ENCODE peak calls at places on chromosomes 6 and 20, in six cellular contexts. M, P, W, T, H and V are unnamed samples. For H3K4me1, the result is how much of the 10 kb centered on the place peaks cover.

GRCh38 chr20:40056186-40056585 is 632.9 kb downstream of the MAFB start:
- DNase-seq in H (no peak), P (no peak), W (no peak), T (no peak), M (no peak), V (no peak)

GRCh38 chr6:85561750-85562357 is 31.8 kb downstream of the SNX14 start:
- DNase-seq in H (no peak), M (no peak), P (no peak), W (no peak), T (no peak), V (no peak)

GRCh38 chr20:57594092-57594911 is 25.9 kb downstream of the ZBP1 start:
- DNase-seq in W (peak), P (no peak), H (peak), M (no peak), T (peak), V (peak)

GRCh38 chr20:56440346-56441007 is 27.9 kb upstream of the RTF2 start:
- DNase-seq in T (no peak), M (no peak), P (peak), H (no peak), W (no peak), V (peak)

GRCh38 chr6:50824505-50824904 is 5.8 kb downstream of the TFAP2B start:
- DNase-seq in W (no peak), H (no peak), P (no peak), M (no peak), T (no peak), V (no peak)

GRCh38 chr6:24069546-24069945 is 56.5 kb upstream of the NRSN1 start:
- DNase-seq in W (no peak), T (no peak), M (no peak), P (no peak), H (no peak), V (no peak)

GRCh38 chr6:139373154-139373927 is 1.1 kb downstream of the CITED2 start:
- DNase-seq in H (peak), P (peak), M (peak), T (peak), W (peak), V (peak)

GRCh38 chr20:56187791-56188190 is 60.7 kb upstream of the MC3R start:
- DNase-seq in W (no peak), H (no peak), M (no peak), P (no peak), T (no peak), V (no peak)

GRCh38 chr6:25927177-25927576 is 3.3 kb downstream of the SLC17A2 start:
- DNase-seq in W (no peak), M (no peak), P (no peak), H (no peak), T (no peak), V (no peak)

DNA sequence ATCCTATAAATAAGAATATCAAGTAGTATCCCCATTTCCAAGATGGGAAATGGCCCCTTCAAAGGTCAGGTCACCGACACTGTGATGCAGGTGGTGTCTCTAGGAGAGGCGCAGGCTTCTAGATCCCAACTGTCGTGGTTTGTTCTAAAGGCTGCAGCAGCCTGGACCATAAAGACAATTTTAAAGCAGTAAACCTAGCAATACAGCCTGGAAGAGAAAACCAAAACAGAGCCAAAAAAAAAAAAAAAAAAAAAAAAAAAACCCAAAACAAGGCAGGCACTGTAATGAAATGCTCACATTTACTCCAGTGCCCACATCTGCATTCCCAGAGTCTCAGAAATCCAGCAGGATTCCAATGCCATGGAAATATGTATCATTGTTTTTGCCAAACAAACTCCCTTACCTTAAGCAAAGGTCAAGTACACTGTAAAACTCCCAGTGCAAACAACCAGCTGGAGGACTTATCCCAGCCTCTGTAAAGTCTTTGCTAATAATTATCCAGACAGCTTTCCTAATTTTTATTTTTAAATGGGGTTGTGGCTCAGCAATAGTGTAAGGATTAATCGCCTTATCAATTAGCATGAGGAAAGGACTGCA is 98.2 kb downstream of the PSMG4 start:
- DNase-seq in T (no peak), H (peak), P (no peak), W (no peak), M (no peak), V (no peak)
- H3K4me1 ChIP-seq in T (under half), H (half or more), P (under half), W (under half), M (under half), V (under half)

DNA sequence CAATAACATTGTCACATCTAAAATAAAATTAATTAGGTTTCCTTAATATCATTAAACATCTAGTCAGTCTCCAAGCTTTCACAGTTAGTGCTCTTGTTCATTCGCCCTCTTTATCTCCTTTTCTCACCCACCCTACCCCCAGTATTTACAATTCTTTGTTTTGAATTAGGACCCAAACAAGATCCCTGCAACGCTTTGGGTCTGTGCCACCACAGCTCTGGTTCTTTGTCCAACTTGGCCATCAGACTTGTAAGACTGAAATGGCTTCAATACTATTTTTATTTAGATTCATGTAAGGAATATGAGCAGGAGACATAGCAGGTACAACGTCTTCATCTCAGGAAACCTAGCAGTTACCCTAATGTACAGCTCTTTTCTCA is 276.5 kb downstream of the CDKAL1 start:
- DNase-seq in M (no peak), T (no peak), H (no peak), W (no peak), P (no peak), V (no peak)
- H3K27ac ChIP-seq in M (no peak), T (no peak), H (no peak), W (no peak), P (no peak), V (no peak)

GRCh38 chr6:13419826-13420225 is 67.6 kb downstream of the GFOD1 start:
- DNase-seq in P (no peak), T (no peak), H (no peak), M (no peak), W (no peak), V (no peak)

GRCh38 chr6:13423292-13423691 is 64.1 kb downstream of the GFOD1 start:
- DNase-seq in W (no peak), P (no peak), M (no peak), T (no peak), H (no peak), V (no peak)

GRCh38 chr6:13420269-13420668 is 67.1 kb downstream of the GFOD1 start:
- DNase-seq in M (no peak), T (no peak), W (no peak), P (no peak), H (no peak), V (no peak)

GRCh38 chr6:13422601-13423247 is 64.7 kb downstream of the GFOD1 start:
- DNase-seq in P (no peak), T (no peak), W (no peak), H (no peak), M (no peak), V (no peak)

DNA sequence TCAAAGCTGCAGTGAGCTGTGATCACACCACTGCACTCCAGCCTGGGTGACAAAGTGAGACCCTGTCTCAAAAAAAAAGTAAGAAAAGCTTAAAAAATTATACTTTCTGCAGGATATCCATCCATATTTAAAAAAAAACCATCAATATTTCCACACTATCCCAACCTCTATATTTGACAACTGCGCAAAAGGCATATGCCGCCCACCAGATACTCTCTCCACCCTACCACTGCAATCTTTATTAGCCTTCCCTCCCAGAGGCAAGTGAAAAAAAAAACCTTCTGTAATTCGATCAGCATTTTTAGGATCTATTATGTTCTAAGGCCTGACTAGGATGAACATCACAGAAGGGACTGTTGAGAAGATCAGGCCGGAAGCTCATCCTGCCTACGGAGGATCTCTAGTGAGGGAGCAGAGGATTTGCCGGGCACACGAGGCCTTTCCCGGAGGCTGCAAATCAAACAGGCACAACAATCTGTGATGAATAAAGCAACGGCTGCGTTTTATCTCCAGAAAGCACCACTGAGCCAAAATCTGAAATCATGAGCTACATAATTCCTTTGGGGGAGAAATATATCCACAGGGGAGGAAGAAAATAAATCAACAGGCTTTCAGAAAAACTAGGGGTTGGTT is 65.9 kb downstream of the GFOD1 start:
- DNase-seq in H (no peak), W (no peak), M (no peak), P (no peak), T (no peak), V (no peak)
- H3K4me3 ChIP-seq in H (no peak), W (no peak), M (no peak), P (no peak), T (no peak), V (no peak)

GRCh38 chr6:158737082-158737709 is 82.0 kb downstream of the EZR start:
- DNase-seq in M (no peak), H (no peak), P (no peak), W (no peak), T (no peak), V (no peak)
- H3K4me1 ChIP-seq in M (under half), H (under half), P (under half), W (under half), T (under half), V (under half)

GRCh38 chr20:25258828-25259227 is 10.9 kb downstream of the PYGB start:
- DNase-seq in T (no peak), H (no peak), M (no peak), W (no peak), P (no peak), V (no peak)

GRCh38 chr20:25256226-25256859 is 8.5 kb downstream of the PYGB start:
- DNase-seq in H (no peak), T (no peak), P (no peak), W (no peak), M (no peak), V (no peak)

GRCh38 chr20:25258463-25258805 is 10.5 kb downstream of the PYGB start:
- DNase-seq in H (no peak), T (peak), W (no peak), M (no peak), P (no peak), V (no peak)

GRCh38 chr20:25257756-25258462 is 10.0 kb downstream of the PYGB start:
- DNase-seq in P (no peak), M (no peak), H (no peak), T (no peak), W (no peak), V (no peak)

DNA sequence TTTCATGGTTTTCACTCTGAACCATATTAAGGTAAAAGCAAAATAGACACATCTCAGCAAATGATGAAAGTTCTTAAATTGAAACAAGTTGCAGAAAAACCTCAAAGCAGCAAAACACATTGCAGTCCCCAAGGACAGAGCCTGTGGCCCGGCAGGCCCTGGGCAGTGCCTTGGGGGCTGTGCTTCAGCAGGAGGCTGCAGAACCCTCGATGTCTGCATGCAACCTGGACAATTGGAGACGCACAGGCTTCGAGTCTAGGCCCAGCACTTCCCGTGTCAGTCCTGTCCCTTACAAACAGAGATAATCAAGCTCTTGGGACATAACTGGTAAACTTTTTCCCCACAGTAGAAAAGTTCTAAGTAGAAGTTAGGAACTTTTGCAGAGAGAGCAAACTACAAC is 9.2 kb downstream of the PYGB start:
- DNase-seq in H (no peak), T (no peak), P (no peak), M (no peak), W (no peak), V (no peak)
- H3K27ac ChIP-seq in H (no peak), T (no peak), P (no peak), M (no peak), W (no peak), V (peak)

GRCh38 chr6:112579601-112580000 is 232.5 kb downstream of the RFPL4B start:
- DNase-seq in W (no peak), P (no peak), M (no peak), T (no peak), H (no peak), V (no peak)

GRCh38 chr6:112571886-112572285 is 224.8 kb downstream of the RFPL4B start:
- DNase-seq in M (no peak), T (no peak), P (no peak), W (no peak), H (no peak), V (no peak)

GRCh38 chr6:112575309-112575834 is 228.2 kb downstream of the RFPL4B start:
- DNase-seq in M (no peak), P (no peak), W (no peak), T (no peak), H (no peak), V (no peak)

GRCh38 chr6:112574190-112574589 is 227.1 kb downstream of the RFPL4B start:
- DNase-seq in H (no peak), M (no peak), W (no peak), T (no peak), P (no peak), V (no peak)

DNA sequence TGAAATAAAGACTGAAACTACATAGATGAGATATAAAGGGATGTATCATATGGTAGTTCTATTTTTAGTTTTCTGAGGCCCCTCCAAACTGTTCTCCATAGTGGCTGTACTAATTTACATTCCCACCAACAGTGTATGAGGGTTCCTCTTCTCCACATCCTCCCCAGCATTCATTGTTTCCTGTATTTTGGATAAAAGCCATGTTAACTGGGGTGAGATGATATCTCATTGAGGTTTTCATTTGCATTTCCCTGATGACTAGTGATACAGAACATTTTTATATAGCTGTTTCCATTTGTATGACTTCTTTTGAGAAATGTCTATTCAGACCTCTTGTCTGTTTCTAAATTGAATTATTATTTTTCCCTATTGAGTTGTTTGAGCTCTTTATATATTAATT is 229.3 kb downstream of the RFPL4B start:
- DNase-seq in T (no peak), W (no peak), H (no peak), P (no peak), M (no peak), V (no peak)
- H3K4me3 ChIP-seq in T (no peak), W (no peak), H (no peak), P (no peak), M (no peak), V (no peak)

GRCh38 chr6:43269273-43270007 is 26.2 kb downstream of the TTBK1 start:
- DNase-seq in H (peak), W (no peak), T (no peak), M (no peak), P (peak), V (peak)
- H3K4me1 ChIP-seq in H (under half), W (under half), T (under half), M (under half), P (under half), V (under half)

DNA sequence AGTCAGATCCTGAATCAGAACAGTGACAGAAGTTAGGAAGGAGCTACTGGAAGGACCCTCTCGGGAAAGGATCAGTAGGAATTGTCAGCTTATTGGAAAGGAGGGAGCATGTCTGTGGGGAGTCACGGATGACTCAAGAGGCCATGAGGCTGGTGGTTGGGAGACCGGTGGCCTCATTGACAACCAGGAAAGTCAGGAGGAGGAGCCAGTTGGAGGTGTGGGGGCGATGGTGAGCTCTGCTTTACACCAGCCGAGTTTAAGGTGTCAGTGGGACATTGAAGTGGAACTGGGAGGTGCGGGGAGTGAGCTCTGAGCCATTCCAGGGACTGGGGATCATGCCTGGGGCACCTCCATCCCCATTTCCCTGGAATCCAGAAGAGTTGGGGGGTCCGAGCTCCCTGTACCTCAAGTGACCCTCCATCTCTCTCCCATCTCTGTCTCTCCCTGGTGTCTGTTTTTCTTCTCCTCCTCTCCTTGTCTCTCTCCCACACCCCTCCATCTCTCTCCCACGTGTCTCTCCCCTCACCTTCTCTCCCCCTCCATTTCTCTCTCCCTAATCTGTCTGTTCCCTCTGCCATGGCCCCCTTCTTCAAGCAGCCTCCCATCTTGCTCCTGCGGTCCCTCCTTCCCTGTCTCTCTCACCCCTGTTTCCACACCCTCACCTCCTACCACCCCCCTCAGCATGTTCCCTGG is 14.3 kb upstream of the ZBTB9 start:
- DNase-seq in T (no peak), P (no peak), H (no peak), W (no peak), M (no peak), V (no peak)
- H3K27ac ChIP-seq in T (no peak), P (no peak), H (no peak), W (no peak), M (no peak), V (no peak)

GRCh38 chr6:34490390-34491090 is 24.7 kb downstream of the PACSIN1 start:
- DNase-seq in M (no peak), H (no peak), W (no peak), T (peak), P (no peak), V (no peak)
- H3K4me3 ChIP-seq in M (peak), H (no peak), W (no peak), T (no peak), P (no peak), V (no peak)

GRCh38 chr6:16319813-16320532 is 81.6 kb downstream of the GMPR start:
- DNase-seq in P (peak), W (peak), M (peak), T (peak), H (peak), V (peak)

GRCh38 chr6:16321826-16322225 is 83.4 kb downstream of the GMPR start:
- DNase-seq in W (peak), M (no peak), H (no peak), P (no peak), T (no peak), V (no peak)

GRCh38 chr6:16320533-16321340 is 82.3 kb downstream of the GMPR start:
- DNase-seq in T (no peak), M (peak), H (no peak), W (peak), P (no peak), V (no peak)

GRCh38 chr6:16322666-16323312 is 84.4 kb downstream of the GMPR start:
- DNase-seq in T (peak), M (peak), H (peak), W (peak), P (peak), V (peak)

GRCh38 chr6:16321341-16321710 is 82.9 kb downstream of the GMPR start:
- DNase-seq in M (no peak), T (no peak), W (no peak), P (no peak), H (no peak), V (no peak)
- H3K4me1 ChIP-seq in M (under half), T (half or more), W (under half), P (half or more), H (under half), V (half or more)